ENCODE peak calls at places on chromosomes 11 and 22, in five cellular contexts. One of them, this sample, is unnamed.

GRCh38 chr22:46280999-46281623 is 13.3 kb downstream of the TTC38 start:
- DNase-seq in mucosa of gallbladder: peak
- DNase-seq in LoVo: no peak
- DNase-seq in stimulated activated CD4-positive, alpha-beta T cell treated with anti-CD3 and anti-CD28 coated beads, Interleukin-1b, Interleukin-23, amount 100 ng/mL, for 48 hours: no peak
- DNase-seq in HTR-8/SVneo: no peak
- DNase-seq in this sample: no peak

GRCh38 chr11:24344222-24344621 is 152.6 kb upstream of the LUZP2 start:
- DNase-seq in HTR-8/SVneo: no peak
- DNase-seq in mucosa of gallbladder: no peak
- DNase-seq in stimulated activated CD4-positive, alpha-beta T cell treated with anti-CD3 and anti-CD28 coated beads, Interleukin-1b, Interleukin-23, amount 100 ng/mL, for 48 hours: no peak
- DNase-seq in LoVo: no peak
- DNase-seq in this sample: no peak

GRCh38 chr11:122910775-122911174 is 28.2 kb downstream of the JHY start:
- DNase-seq in LoVo: no peak
- DNase-seq in stimulated activated CD4-positive, alpha-beta T cell treated with anti-CD3 and anti-CD28 coated beads, Interleukin-1b, Interleukin-23, amount 100 ng/mL, for 48 hours: no peak
- DNase-seq in mucosa of gallbladder: no peak
- DNase-seq in HTR-8/SVneo: peak
- DNase-seq in this sample: peak

GRCh38 chr11:33383075-33383919 is 126.1 kb downstream of the HIPK3 start:
- DNase-seq in stimulated activated CD4-positive, alpha-beta T cell treated with anti-CD3 and anti-CD28 coated beads, Interleukin-1b, Interleukin-23, amount 100 ng/mL, for 48 hours: no peak
- DNase-seq in mucosa of gallbladder: no peak
- DNase-seq in LoVo: no peak
- DNase-seq in HTR-8/SVneo: no peak
- DNase-seq in this sample: no peak

GRCh38 chr11:70709596-70709995 is 311.3 kb downstream of the CTTN start:
- DNase-seq in stimulated activated CD4-positive, alpha-beta T cell treated with anti-CD3 and anti-CD28 coated beads, Interleukin-1b, Interleukin-23, amount 100 ng/mL, for 48 hours: no peak
- DNase-seq in HTR-8/SVneo: no peak
- DNase-seq in mucosa of gallbladder: no peak
- DNase-seq in LoVo: no peak
- DNase-seq in this sample: no peak

GRCh38 chr22:42340695-42341383 is 70.4 kb upstream of the TCF20 start:
- DNase-seq in HTR-8/SVneo: no peak
- DNase-seq in mucosa of gallbladder: no peak
- DNase-seq in stimulated activated CD4-positive, alpha-beta T cell treated with anti-CD3 and anti-CD28 coated beads, Interleukin-1b, Interleukin-23, amount 100 ng/mL, for 48 hours: no peak
- DNase-seq in LoVo: no peak
- DNase-seq in this sample: no peak

GRCh38 chr11:104795511-104796213 is 102.6 kb downstream of the CASP12 start:
- DNase-seq in LoVo: no peak
- DNase-seq in mucosa of gallbladder: no peak
- DNase-seq in stimulated activated CD4-positive, alpha-beta T cell treated with anti-CD3 and anti-CD28 coated beads, Interleukin-1b, Interleukin-23, amount 100 ng/mL, for 48 hours: no peak
- DNase-seq in HTR-8/SVneo: no peak
- DNase-seq in this sample: no peak

GRCh38 chr11:120337896-120338840 is 2.0 kb downstream of the ARHGEF12 start:
- DNase-seq in HTR-8/SVneo: no peak
- DNase-seq in stimulated activated CD4-positive, alpha-beta T cell treated with anti-CD3 and anti-CD28 coated beads, Interleukin-1b, Interleukin-23, amount 100 ng/mL, for 48 hours: no peak
- DNase-seq in LoVo: no peak
- DNase-seq in mucosa of gallbladder: no peak
- DNase-seq in this sample: no peak

GRCh38 chr11:96021901-96022650 is 98.2 kb upstream of the MTMR2 start:
- DNase-seq in mucosa of gallbladder: no peak
- DNase-seq in HTR-8/SVneo: no peak
- DNase-seq in stimulated activated CD4-positive, alpha-beta T cell treated with anti-CD3 and anti-CD28 coated beads, Interleukin-1b, Interleukin-23, amount 100 ng/mL, for 48 hours: no peak
- DNase-seq in LoVo: no peak
- DNase-seq in this sample: no peak

GRCh38 chr11:32555091-32555490 is 28.5 kb upstream of the EIF3M start:
- DNase-seq in mucosa of gallbladder: no peak
- DNase-seq in stimulated activated CD4-positive, alpha-beta T cell treated with anti-CD3 and anti-CD28 coated beads, Interleukin-1b, Interleukin-23, amount 100 ng/mL, for 48 hours: no peak
- DNase-seq in HTR-8/SVneo: no peak
- DNase-seq in LoVo: no peak
- DNase-seq in this sample: no peak

GRCh38 chr22:39622881-39623367 is 52.4 kb downstream of the CACNA1I start:
- DNase-seq in mucosa of gallbladder: peak
- DNase-seq in LoVo: peak
- DNase-seq in stimulated activated CD4-positive, alpha-beta T cell treated with anti-CD3 and anti-CD28 coated beads, Interleukin-1b, Interleukin-23, amount 100 ng/mL, for 48 hours: peak
- DNase-seq in HTR-8/SVneo: peak
- DNase-seq in this sample: peak

GRCh38 chr11:135027461-135027860 is 615.4 kb upstream of the B3GAT1 start:
- DNase-seq in stimulated activated CD4-positive, alpha-beta T cell treated with anti-CD3 and anti-CD28 coated beads, Interleukin-1b, Interleukin-23, amount 100 ng/mL, for 48 hours: no peak
- DNase-seq in mucosa of gallbladder: peak
- DNase-seq in LoVo: peak
- DNase-seq in HTR-8/SVneo: no peak
- DNase-seq in this sample: peak

GRCh38 chr11:46296520-46297448 is 19.3 kb downstream of the CREB3L1 start:
- DNase-seq in LoVo: no peak
- DNase-seq in HTR-8/SVneo: peak
- DNase-seq in mucosa of gallbladder: no peak
- DNase-seq in stimulated activated CD4-positive, alpha-beta T cell treated with anti-CD3 and anti-CD28 coated beads, Interleukin-1b, Interleukin-23, amount 100 ng/mL, for 48 hours: no peak
- DNase-seq in this sample: peak

GRCh38 chr22:39575552-39575825 is 4.9 kb downstream of the CACNA1I start:
- DNase-seq in HTR-8/SVneo: no peak
- DNase-seq in LoVo: no peak
- DNase-seq in mucosa of gallbladder: no peak
- DNase-seq in stimulated activated CD4-positive, alpha-beta T cell treated with anti-CD3 and anti-CD28 coated beads, Interleukin-1b, Interleukin-23, amount 100 ng/mL, for 48 hours: no peak
- DNase-seq in this sample: no peak

GRCh38 chr11:13465909-13466371 is 2.9 kb upstream of the BTBD10 start:
- DNase-seq in LoVo: peak
- DNase-seq in mucosa of gallbladder: no peak
- DNase-seq in HTR-8/SVneo: peak
- DNase-seq in stimulated activated CD4-positive, alpha-beta T cell treated with anti-CD3 and anti-CD28 coated beads, Interleukin-1b, Interleukin-23, amount 100 ng/mL, for 48 hours: no peak
- DNase-seq in this sample: peak

GRCh38 chr11:117905524-117905923 is 23.7 kb downstream of the TMPRSS13 start:
- DNase-seq in mucosa of gallbladder: no peak
- DNase-seq in HTR-8/SVneo: no peak
- DNase-seq in LoVo: no peak
- DNase-seq in stimulated activated CD4-positive, alpha-beta T cell treated with anti-CD3 and anti-CD28 coated beads, Interleukin-1b, Interleukin-23, amount 100 ng/mL, for 48 hours: no peak
- DNase-seq in this sample: no peak

GRCh38 chr11:109785714-109786113 is 307.5 kb upstream of the ZC3H12C start:
- DNase-seq in stimulated activated CD4-positive, alpha-beta T cell treated with anti-CD3 and anti-CD28 coated beads, Interleukin-1b, Interleukin-23, amount 100 ng/mL, for 48 hours: no peak
- DNase-seq in HTR-8/SVneo: no peak
- DNase-seq in LoVo: no peak
- DNase-seq in mucosa of gallbladder: no peak
- DNase-seq in this sample: no peak